ENCODE peak calls at places on chromosomes 4 and X, in eight cellular contexts. One of them, this sample, is unnamed.

GRCh38 chr4:121358473-121358872 is 22.3 kb downstream of the QRFPR start:
- DNase-seq in K562: no peak
- DNase-seq in RWPE1: peak; percentile 34
- DNase-seq in HCT116: peak; percentile 7
- DNase-seq in tibial artery: no peak
- DNase-seq in Peyer's patch: no peak
- DNase-seq in stomach: no peak
- DNase-seq in pancreas: no peak
- DNase-seq in this sample: no peak

GRCh38 chr4:142959156-142959555 is 113.1 kb upstream of the INPP4B start:
- DNase-seq in RWPE1: peak; percentile 10
- DNase-seq in pancreas: no peak
- DNase-seq in Peyer's patch: no peak
- DNase-seq in stomach: no peak
- DNase-seq in K562: no peak
- DNase-seq in tibial artery: no peak
- DNase-seq in HCT116: no peak
- DNase-seq in this sample: no peak

GRCh38 chr4:81743731-81744465 is 272.2 kb upstream of the RASGEF1B start:
- DNase-seq in pancreas: no peak
- DNase-seq in K562: no peak
- DNase-seq in Peyer's patch: no peak
- DNase-seq in RWPE1: no peak
- DNase-seq in tibial artery: no peak
- DNase-seq in HCT116: no peak
- DNase-seq in stomach: no peak
- DNase-seq in this sample: no peak

GRCh38 chr4:137655286-137655685 is 123.0 kb upstream of the PCDH18 start:
- DNase-seq in stomach: no peak
- DNase-seq in RWPE1: no peak
- DNase-seq in Peyer's patch: no peak
- DNase-seq in pancreas: no peak
- DNase-seq in HCT116: no peak
- DNase-seq in tibial artery: no peak
- DNase-seq in K562: no peak
- DNase-seq in this sample: no peak

GRCh38 chrX:101774340-101774739 is 114.7 kb upstream of the ARMCX2 start:
- DNase-seq in K562: no peak
- DNase-seq in pancreas: no peak
- DNase-seq in tibial artery: no peak
- DNase-seq in Peyer's patch: no peak
- DNase-seq in RWPE1: no peak
- DNase-seq in HCT116: no peak
- DNase-seq in stomach: no peak
- DNase-seq in this sample: no peak

GRCh38 chr4:38310446-38311043 is 350.3 kb downstream of the PTTG2 start:
- DNase-seq in Peyer's patch: peak; percentile 63
- DNase-seq in tibial artery: no peak
- DNase-seq in pancreas: no peak
- DNase-seq in HCT116: no peak
- DNase-seq in RWPE1: no peak
- DNase-seq in stomach: no peak
- DNase-seq in K562: no peak
- DNase-seq in this sample: peak; percentile 35

GRCh38 chrX:44019911-44020310 is 46.7 kb upstream of the NDP start:
- DNase-seq in pancreas: no peak
- DNase-seq in Peyer's patch: no peak
- DNase-seq in K562: no peak
- DNase-seq in stomach: no peak
- DNase-seq in RWPE1: no peak
- DNase-seq in tibial artery: no peak
- DNase-seq in HCT116: no peak
- DNase-seq in this sample: no peak

GRCh38 chr4:184439856-184440592 is 34.3 kb downstream of the IRF2 start:
- DNase-seq in stomach: peak; percentile 75
- DNase-seq in Peyer's patch: no peak
- DNase-seq in pancreas: peak; percentile 25
- DNase-seq in tibial artery: no peak
- DNase-seq in HCT116: no peak
- DNase-seq in RWPE1: no peak
- DNase-seq in K562: no peak
- DNase-seq in this sample: no peak

GRCh38 chr4:80005863-80006262 is 67.2 kb downstream of the ANTXR2 start:
- DNase-seq in tibial artery: no peak
- DNase-seq in Peyer's patch: no peak
- DNase-seq in HCT116: no peak
- DNase-seq in K562: peak; percentile 75
- DNase-seq in stomach: no peak
- DNase-seq in RWPE1: peak; percentile 58
- DNase-seq in pancreas: no peak
- DNase-seq in this sample: no peak

GRCh38 chr4:152776352-152776751 is 3.2 kb downstream of the TIGD4 start:
- DNase-seq in RWPE1: peak; percentile 30
- DNase-seq in Peyer's patch: no peak
- DNase-seq in K562: no peak
- DNase-seq in HCT116: no peak
- DNase-seq in pancreas: no peak
- DNase-seq in tibial artery: no peak
- DNase-seq in stomach: no peak
- DNase-seq in this sample: no peak

GRCh38 chr4:152780267-152780811 is 585 bp downstream of the ARFIP1 start:
- DNase-seq in HCT116: no peak
- DNase-seq in RWPE1: peak; percentile 28
- DNase-seq in tibial artery: no peak
- DNase-seq in stomach: no peak
- DNase-seq in Peyer's patch: no peak
- DNase-seq in K562: peak; percentile 49
- DNase-seq in pancreas: no peak
- DNase-seq in this sample: no peak

GRCh38 chr4:152779513-152780266 is at the start of the genes ARFIP1 and TIGD4:
- DNase-seq in K562: peak; percentile 97
- DNase-seq in RWPE1: peak; percentile 98
- DNase-seq in stomach: peak; percentile 98
- DNase-seq in Peyer's patch: peak; percentile 92
- DNase-seq in HCT116: peak; percentile 95
- DNase-seq in tibial artery: peak; percentile 99
- DNase-seq in pancreas: peak; percentile 99
- DNase-seq in this sample: peak; percentile 90

GRCh38 chr4:152777488-152777887 is 2.0 kb downstream of the TIGD4 start:
- DNase-seq in K562: no peak
- DNase-seq in Peyer's patch: no peak
- DNase-seq in HCT116: no peak
- DNase-seq in stomach: no peak
- DNase-seq in pancreas: no peak
- DNase-seq in tibial artery: no peak
- DNase-seq in RWPE1: no peak
- DNase-seq in this sample: no peak

GRCh38 chr4:152778656-152779512 is 646 bp downstream of the TIGD4 start:
- DNase-seq in HCT116: no peak
- DNase-seq in RWPE1: peak; percentile 3
- DNase-seq in tibial artery: no peak
- DNase-seq in K562: peak; percentile 31
- DNase-seq in stomach: peak; percentile 36
- DNase-seq in Peyer's patch: peak; percentile 46
- DNase-seq in pancreas: peak; percentile 22
- DNase-seq in this sample: no peak
- H3K27ac ChIP-seq in HCT116: peak overlapping the region; percentile 63
- H3K27ac ChIP-seq in RWPE1: peak overlapping the region; percentile 94
- H3K27ac ChIP-seq in tibial artery: peak overlapping the region; percentile 89
- H3K27ac ChIP-seq in K562: no peak overlapping the region
- H3K27ac ChIP-seq in stomach: peak overlapping the region; percentile 92
- H3K27ac ChIP-seq in Peyer's patch: peak overlapping the region; percentile 86
- H3K27ac ChIP-seq in pancreas: peak overlapping the region; percentile 92
- H3K27ac ChIP-seq in this sample: peak overlapping the region; percentile 79

DNA sequence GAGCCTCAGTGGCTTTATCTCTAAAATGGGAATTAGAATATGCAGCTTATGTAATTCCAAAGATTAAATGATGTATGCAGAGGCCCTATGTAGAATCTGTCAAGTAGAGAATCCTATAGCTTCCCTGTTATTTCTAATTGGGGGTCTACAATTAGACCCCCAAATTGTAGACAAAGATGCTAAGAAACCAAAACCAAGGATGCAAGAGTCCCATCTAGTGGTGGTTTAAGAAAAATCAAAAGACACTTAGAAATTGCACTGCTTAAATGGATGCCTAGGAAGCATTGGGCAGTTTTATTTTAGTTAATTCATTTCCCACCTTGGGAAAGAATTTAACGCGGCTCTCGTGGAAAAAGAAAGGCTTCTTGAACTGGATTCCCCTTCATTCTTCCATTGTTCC is 115.2 kb downstream of the GABRA2 start:
- DNase-seq in RWPE1: no peak
- DNase-seq in stomach: no peak
- DNase-seq in K562: peak; percentile 3
- DNase-seq in tibial artery: no peak
- DNase-seq in pancreas: no peak
- DNase-seq in HCT116: no peak
- DNase-seq in Peyer's patch: no peak
- DNase-seq in this sample: no peak
- TF ChIP-seq CTCF in RWPE1: no peak
- TF ChIP-seq CTCF in stomach: no peak
- TF ChIP-seq CTCF in K562: no peak
- TF ChIP-seq CTCF in tibial artery: no peak
- TF ChIP-seq CTCF in pancreas: no peak
- TF ChIP-seq CTCF in HCT116: no peak
- TF ChIP-seq CTCF in Peyer's patch: peak; percentile 5
- TF ChIP-seq CTCF in this sample: no peak

DNA sequence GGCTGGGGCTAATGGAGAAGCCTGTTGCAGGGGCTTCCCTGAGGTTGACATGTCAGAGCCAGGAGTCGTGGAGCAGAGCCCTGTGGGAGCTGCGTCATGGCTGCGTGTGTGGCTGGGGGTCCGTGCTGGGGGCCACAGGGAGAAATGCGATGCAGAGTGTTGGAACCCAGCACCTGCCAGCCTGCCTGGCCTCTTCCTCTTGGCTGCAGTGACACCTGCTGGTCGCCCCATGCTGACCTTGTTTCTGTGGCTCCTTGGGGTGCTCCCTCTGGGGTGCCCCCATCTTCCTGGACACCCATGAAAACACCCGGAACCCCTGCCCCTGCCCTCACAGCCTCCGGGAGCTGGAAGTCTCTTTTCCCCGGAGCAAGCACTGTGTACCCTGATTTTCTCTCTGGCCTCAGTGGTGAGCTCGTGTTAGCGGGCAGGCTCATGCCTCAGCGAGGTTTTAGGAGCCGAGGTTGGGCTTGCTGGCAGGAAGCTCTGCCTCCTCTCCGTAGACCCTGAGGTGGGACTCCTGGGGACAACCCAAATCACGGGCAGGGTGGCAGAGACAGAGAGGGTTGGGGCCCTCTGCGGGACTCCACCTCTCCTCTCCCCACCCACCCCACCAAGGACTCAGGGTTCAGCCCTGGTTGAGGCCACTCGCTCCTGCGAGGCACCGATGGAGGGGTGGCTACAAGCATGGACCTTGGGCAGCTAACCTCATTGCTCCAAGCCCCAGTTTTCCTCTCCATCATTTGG is 103.8 kb downstream of the SORCS2 start:
- DNase-seq in HCT116: peak; percentile 10
- DNase-seq in stomach: no peak
- DNase-seq in tibial artery: no peak
- DNase-seq in Peyer's patch: no peak
- DNase-seq in RWPE1: peak; percentile 24
- DNase-seq in pancreas: no peak
- DNase-seq in K562: peak; percentile 35
- DNase-seq in this sample: no peak
- H3K27ac ChIP-seq in HCT116: no peak overlapping the region
- H3K27ac ChIP-seq in stomach: no peak overlapping the region
- H3K27ac ChIP-seq in tibial artery: no peak overlapping the region
- H3K27ac ChIP-seq in Peyer's patch: no peak overlapping the region
- H3K27ac ChIP-seq in RWPE1: no peak overlapping the region
- H3K27ac ChIP-seq in pancreas: no peak overlapping the region
- H3K27ac ChIP-seq in K562: no peak overlapping the region
- H3K27ac ChIP-seq in this sample: no peak overlapping the region

GRCh38 chr4:153159016-153159415 is 45.2 kb upstream of the TRIM2 start:
- DNase-seq in RWPE1: no peak
- DNase-seq in stomach: no peak
- DNase-seq in tibial artery: no peak
- DNase-seq in pancreas: no peak
- DNase-seq in HCT116: no peak
- DNase-seq in Peyer's patch: no peak
- DNase-seq in K562: no peak
- DNase-seq in this sample: no peak
- TF ChIP-seq CTCF in RWPE1: no peak
- TF ChIP-seq CTCF in stomach: no peak
- TF ChIP-seq CTCF in tibial artery: no peak
- TF ChIP-seq CTCF in pancreas: no peak
- TF ChIP-seq CTCF in HCT116: peak; percentile 31
- TF ChIP-seq CTCF in Peyer's patch: peak; percentile 51
- TF ChIP-seq CTCF in K562: no peak
- TF ChIP-seq CTCF in this sample: no peak

DNA sequence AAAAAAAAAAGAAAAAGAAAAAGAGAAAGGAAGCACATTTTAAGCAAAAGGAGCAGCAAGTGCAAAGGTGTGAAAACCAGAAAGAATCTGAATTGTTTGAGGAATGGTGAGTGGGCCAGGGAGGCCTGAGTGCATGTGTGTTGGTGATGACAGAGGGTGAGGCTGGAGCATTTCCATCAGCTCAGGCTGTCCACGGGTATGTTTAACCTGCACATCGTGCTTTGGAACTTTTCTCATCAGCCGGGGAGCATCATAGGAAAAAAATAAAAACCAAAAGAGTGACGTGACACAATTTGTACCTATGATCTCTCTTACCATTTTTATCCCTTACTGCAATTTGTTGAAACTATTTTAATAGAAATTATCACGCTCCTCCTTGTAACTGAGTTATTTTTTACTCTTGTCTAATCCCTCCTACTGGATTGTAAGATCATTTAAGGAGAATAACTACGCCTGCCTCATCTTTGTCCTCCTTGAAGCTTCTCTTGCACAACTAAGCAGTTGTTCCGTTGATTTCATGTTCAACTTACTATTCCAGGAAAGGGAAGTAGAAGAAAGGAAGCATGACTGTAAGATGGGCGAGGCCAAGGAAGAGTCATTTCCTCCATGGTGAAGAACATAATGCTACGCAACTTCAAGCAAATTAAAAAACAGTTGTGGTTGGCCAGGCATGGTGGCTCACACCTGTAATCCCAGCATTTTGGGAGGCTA is 7.0 kb downstream of the PALLD start:
- DNase-seq in pancreas: no peak
- DNase-seq in Peyer's patch: no peak
- DNase-seq in RWPE1: no peak
- DNase-seq in K562: no peak
- DNase-seq in HCT116: no peak
- DNase-seq in tibial artery: no peak
- DNase-seq in stomach: no peak
- DNase-seq in this sample: no peak
- H3K27ac ChIP-seq in pancreas: no peak overlapping the region
- H3K27ac ChIP-seq in Peyer's patch: no peak overlapping the region
- H3K27ac ChIP-seq in RWPE1: no peak overlapping the region
- H3K27ac ChIP-seq in K562: no peak overlapping the region
- H3K27ac ChIP-seq in HCT116: peak overlapping the region; percentile 4
- H3K27ac ChIP-seq in tibial artery: no peak overlapping the region
- H3K27ac ChIP-seq in stomach: no peak overlapping the region
- H3K27ac ChIP-seq in this sample: no peak overlapping the region

This sample was measured in CD4-positive, alpha-beta T cell.